ENCODE peak calls at places on chromosomes 1 and 21, in nine cellular contexts. One of them, this sample, is unnamed.

GRCh38 chr1:234628099-234628498 is 18.1 kb upstream of the IRF2BP2 start:
- DNase-seq in DMS79 treated with DMSO at 0.1 percent for 48 hours: no peak
- DNase-seq in iris pigment epithelial cell: peak; percentile 92
- DNase-seq in activated T-helper 1 cell treated with anti-CD3 and anti-CD28 coated beads, Interleukin-12 subunit alpha, Interleukin-12 subunit beta, Interleukin-2, Interleukin-4 antibody, amounts not matched to agents 30 ng/mL and 10 ng/mL and 1 ng/mL, durations not matched to agents 14 hours and 24 hours and 36 hours: no peak
- DNase-seq in T-helper 1 cell: no peak
- DNase-seq in NCI-H69: no peak
- DNase-seq in tibial artery: no peak
- DNase-seq in Caki2: no peak
- DNase-seq in HFFc6: peak; percentile 92
- DNase-seq in this sample: peak; percentile 86

GRCh38 chr1:99603699-99604595 is 42.0 kb upstream of the PALMD start:
- DNase-seq in DMS79 treated with DMSO at 0.1 percent for 48 hours: no peak
- DNase-seq in iris pigment epithelial cell: peak; percentile 30
- DNase-seq in activated T-helper 1 cell treated with anti-CD3 and anti-CD28 coated beads, Interleukin-12 subunit alpha, Interleukin-12 subunit beta, Interleukin-2, Interleukin-4 antibody, amounts not matched to agents 30 ng/mL and 10 ng/mL and 1 ng/mL, durations not matched to agents 14 hours and 24 hours and 36 hours: no peak
- DNase-seq in T-helper 1 cell: no peak
- DNase-seq in NCI-H69: no peak
- DNase-seq in tibial artery: no peak
- DNase-seq in Caki2: no peak
- DNase-seq in HFFc6: no peak
- DNase-seq in this sample: peak; percentile 51

GRCh38 chr1:2988256-2988655 is 33.0 kb upstream of the ACTRT2 start:
- DNase-seq in DMS79 treated with DMSO at 0.1 percent for 48 hours: no peak
- DNase-seq in iris pigment epithelial cell: no peak
- DNase-seq in activated T-helper 1 cell treated with anti-CD3 and anti-CD28 coated beads, Interleukin-12 subunit alpha, Interleukin-12 subunit beta, Interleukin-2, Interleukin-4 antibody, amounts not matched to agents 30 ng/mL and 10 ng/mL and 1 ng/mL, durations not matched to agents 14 hours and 24 hours and 36 hours: no peak
- DNase-seq in T-helper 1 cell: no peak
- DNase-seq in NCI-H69: no peak
- DNase-seq in tibial artery: no peak
- DNase-seq in Caki2: no peak
- DNase-seq in HFFc6: no peak
- DNase-seq in this sample: no peak

GRCh38 chr1:7902478-7903084 is 38.1 kb downstream of the TNFRSF9 start:
- DNase-seq in DMS79 treated with DMSO at 0.1 percent for 48 hours: peak; percentile 89
- DNase-seq in iris pigment epithelial cell: peak; percentile 61
- DNase-seq in activated T-helper 1 cell treated with anti-CD3 and anti-CD28 coated beads, Interleukin-12 subunit alpha, Interleukin-12 subunit beta, Interleukin-2, Interleukin-4 antibody, amounts not matched to agents 30 ng/mL and 10 ng/mL and 1 ng/mL, durations not matched to agents 14 hours and 24 hours and 36 hours: peak; percentile 39
- DNase-seq in T-helper 1 cell: peak; percentile 25
- DNase-seq in NCI-H69: peak; percentile 74
- DNase-seq in tibial artery: peak; percentile 38
- DNase-seq in Caki2: peak; percentile 67
- DNase-seq in HFFc6: peak; percentile 50
- DNase-seq in this sample: peak; percentile 69

GRCh38 chr21:38806942-38807284 is 1.2 kb downstream of the ETS2 start:
- DNase-seq in DMS79 treated with DMSO at 0.1 percent for 48 hours: peak; percentile 37
- DNase-seq in iris pigment epithelial cell: peak; percentile 49
- DNase-seq in activated T-helper 1 cell treated with anti-CD3 and anti-CD28 coated beads, Interleukin-12 subunit alpha, Interleukin-12 subunit beta, Interleukin-2, Interleukin-4 antibody, amounts not matched to agents 30 ng/mL and 10 ng/mL and 1 ng/mL, durations not matched to agents 14 hours and 24 hours and 36 hours: no peak
- DNase-seq in T-helper 1 cell: no peak
- DNase-seq in NCI-H69: peak; percentile 59
- DNase-seq in tibial artery: no peak
- DNase-seq in Caki2: no peak
- DNase-seq in HFFc6: peak; percentile 37
- DNase-seq in this sample: no peak

GRCh38 chr1:7579831-7580804 is 191.0 kb upstream of the VAMP3 start:
- DNase-seq in DMS79 treated with DMSO at 0.1 percent for 48 hours: no peak
- DNase-seq in iris pigment epithelial cell: no peak
- DNase-seq in activated T-helper 1 cell treated with anti-CD3 and anti-CD28 coated beads, Interleukin-12 subunit alpha, Interleukin-12 subunit beta, Interleukin-2, Interleukin-4 antibody, amounts not matched to agents 30 ng/mL and 10 ng/mL and 1 ng/mL, durations not matched to agents 14 hours and 24 hours and 36 hours: no peak
- DNase-seq in T-helper 1 cell: no peak
- DNase-seq in NCI-H69: no peak
- DNase-seq in tibial artery: peak; percentile 17
- DNase-seq in Caki2: no peak
- DNase-seq in HFFc6: no peak
- DNase-seq in this sample: no peak

GRCh38 chr1:112397051-112397471 is 1.0 kb downstream of the CTTNBP2NL start:
- DNase-seq in DMS79 treated with DMSO at 0.1 percent for 48 hours: no peak
- DNase-seq in iris pigment epithelial cell: no peak
- DNase-seq in activated T-helper 1 cell treated with anti-CD3 and anti-CD28 coated beads, Interleukin-12 subunit alpha, Interleukin-12 subunit beta, Interleukin-2, Interleukin-4 antibody, amounts not matched to agents 30 ng/mL and 10 ng/mL and 1 ng/mL, durations not matched to agents 14 hours and 24 hours and 36 hours: no peak
- DNase-seq in T-helper 1 cell: no peak
- DNase-seq in NCI-H69: peak; percentile 6
- DNase-seq in tibial artery: no peak
- DNase-seq in Caki2: peak; percentile 30
- DNase-seq in HFFc6: no peak
- DNase-seq in this sample: no peak

GRCh38 chr1:85019989-85020388 is 23.1 kb upstream of the MCOLN2 start:
- DNase-seq in DMS79 treated with DMSO at 0.1 percent for 48 hours: no peak
- DNase-seq in iris pigment epithelial cell: peak; percentile 28
- DNase-seq in activated T-helper 1 cell treated with anti-CD3 and anti-CD28 coated beads, Interleukin-12 subunit alpha, Interleukin-12 subunit beta, Interleukin-2, Interleukin-4 antibody, amounts not matched to agents 30 ng/mL and 10 ng/mL and 1 ng/mL, durations not matched to agents 14 hours and 24 hours and 36 hours: no peak
- DNase-seq in T-helper 1 cell: no peak
- DNase-seq in NCI-H69: no peak
- DNase-seq in tibial artery: no peak
- DNase-seq in Caki2: no peak
- DNase-seq in HFFc6: peak; percentile 12
- DNase-seq in this sample: peak; percentile 81

GRCh38 chr1:30891223-30891552 is 17.4 kb downstream of the SDC3 start:
- DNase-seq in DMS79 treated with DMSO at 0.1 percent for 48 hours: no peak
- DNase-seq in iris pigment epithelial cell: no peak
- DNase-seq in activated T-helper 1 cell treated with anti-CD3 and anti-CD28 coated beads, Interleukin-12 subunit alpha, Interleukin-12 subunit beta, Interleukin-2, Interleukin-4 antibody, amounts not matched to agents 30 ng/mL and 10 ng/mL and 1 ng/mL, durations not matched to agents 14 hours and 24 hours and 36 hours: no peak
- DNase-seq in T-helper 1 cell: no peak
- DNase-seq in NCI-H69: no peak
- DNase-seq in tibial artery: no peak
- DNase-seq in Caki2: no peak
- DNase-seq in HFFc6: no peak
- DNase-seq in this sample: no peak

This sample was measured in fibroblast of villous mesenchyme.